ENCODE peak calls at places on chromosomes 1 and 21, in ten cellular contexts. L, T, P, M, X, G, V, J, S and W are unnamed samples.

GRCh38 chr21:36207577-36208320 is 51.1 kb downstream of the DOP1B start:
- DNase-seq in L (no peak), T (peak; percentile 74), P (no peak), M (no peak), X (no peak), G (no peak), V (no peak), J (no peak), S (peak; percentile 53), W (no peak)

GRCh38 chr1:224851210-224851849 is 78.1 kb upstream of the DNAH14 start:
- DNase-seq in L (peak; percentile 59), T (peak; percentile 75), P (peak; percentile 59), M (no peak), X (peak; percentile 59), G (peak; percentile 5), V (peak; percentile 33), J (no peak), S (peak; percentile 71), W (peak; percentile 75)

GRCh38 chr1:60972841-60973364 is 109.5 kb upstream of the NFIA start:
- DNase-seq in L (no peak), T (peak; percentile 72), P (peak; percentile 28), M (no peak), X (no peak), G (no peak), V (no peak), J (peak; percentile 66), S (peak; percentile 20), W (no peak)

GRCh38 chr21:17611414-17612022 is 1.2 kb downstream of the BTG3 start:
- DNase-seq in L (peak; percentile 80), T (peak; percentile 94), P (peak; percentile 94), M (peak; percentile 89), X (peak; percentile 57), G (peak; percentile 70), V (peak; percentile 69), J (peak; percentile 49), S (peak; percentile 82), W (peak; percentile 63)

GRCh38 chr1:119718969-119719368 is 7.2 kb downstream of the PHGDH start:
- DNase-seq in L (no peak), T (no peak), P (no peak), M (no peak), X (no peak), G (no peak), V (no peak), J (no peak), S (no peak), W (no peak)

GRCh38 chr1:213530607-213531320 is 457.0 kb upstream of the PROX1 start:
- DNase-seq in L (no peak), T (no peak), P (no peak), M (no peak), X (no peak), G (no peak), V (no peak), J (no peak), S (no peak), W (no peak)

GRCh38 chr1:198492872-198493271 is 47.6 kb downstream of the ATP6V1G3 start:
- DNase-seq in L (no peak), T (peak; percentile 59), P (no peak), M (no peak), X (no peak), G (no peak), V (no peak), J (peak; percentile 96), S (no peak), W (no peak)

GRCh38 chr1:182054698-182055326 is 6.7 kb downstream of the ZNF648 start:
- DNase-seq in L (peak; percentile 66), T (peak; percentile 24), P (peak; percentile 56), M (peak; percentile 31), X (no peak), G (no peak), V (peak; percentile 62), J (no peak), S (peak; percentile 58), W (peak; percentile 63)

GRCh38 chr1:202310071-202310725 is 31.5 kb downstream of the UBE2T start:
- DNase-seq in L (no peak), T (no peak), P (no peak), M (no peak), X (no peak), G (no peak), V (no peak), J (no peak), S (no peak), W (no peak)

GRCh38 chr1:226029093-226029496 is 30.0 kb upstream of the SDE2 start:
- DNase-seq in L (peak; percentile 19), T (no peak), P (peak; percentile 72), M (no peak), X (no peak), G (no peak), V (no peak), J (no peak), S (no peak), W (no peak)

GRCh38 chr1:81252471-81253160 is 548.1 kb upstream of the ADGRL2 start:
- DNase-seq in L (no peak), T (no peak), P (no peak), M (no peak), X (no peak), G (no peak), V (no peak), J (no peak), S (no peak), W (no peak)

GRCh38 chr21:34949499-34949898 is 99.6 kb downstream of the RUNX1 start:
- DNase-seq in L (no peak), T (no peak), P (no peak), M (no peak), X (no peak), G (no peak), V (no peak), J (no peak), S (no peak), W (no peak)

GRCh38 chr1:5927506-5928370 is 64.5 kb downstream of the NPHP4 start:
- DNase-seq in L (no peak), T (no peak), P (no peak), M (no peak), X (no peak), G (no peak), V (no peak), J (no peak), S (no peak), W (no peak)

GRCh38 chr1:51323778-51324177 is 6.6 kb downstream of the TTC39A start:
- DNase-seq in L (no peak), T (no peak), P (no peak), M (no peak), X (no peak), G (no peak), V (no peak), J (no peak), S (no peak), W (no peak)

GRCh38 chr1:150149490-150150453 is at the start of gene PLEKHO1:
- DNase-seq in L (peak; percentile 80), T (peak; percentile 94), P (peak; percentile 84), M (peak; percentile 94), X (peak; percentile 79), G (peak; percentile 47), V (peak; percentile 74), J (no peak), S (peak; percentile 81), W (peak; percentile 63)

GRCh38 chr1:161907266-161907665 is 116.4 kb downstream of the OLFML2B start:
- DNase-seq in L (no peak), T (no peak), P (no peak), M (no peak), X (no peak), G (no peak), V (no peak), J (no peak), S (no peak), W (no peak)

GRCh38 chr21:15414057-15414456 is 315.7 kb upstream of the USP25 start:
- DNase-seq in L (no peak), T (no peak), P (no peak), M (no peak), X (no peak), G (no peak), V (no peak), J (no peak), S (no peak), W (no peak)

GRCh38 chr1:23368562-23369334 is 888 bp downstream of the ZNF436 start:
- DNase-seq in L (peak; percentile 90), T (peak; percentile 97), P (peak; percentile 99), M (peak; percentile 88), X (peak; percentile 87), G (peak; percentile 75), V (peak; percentile 92), J (no peak), S (peak; percentile 86), W (peak; percentile 85)

GRCh38 chr21:31887596-31887920 is 14.7 kb downstream of the HUNK start:
- DNase-seq in L (no peak), T (no peak), P (no peak), M (no peak), X (peak; percentile 65), G (no peak), V (no peak), J (no peak), S (no peak), W (no peak)

GRCh38 chr1:186807162-186807561 is 21.6 kb upstream of the PLA2G4A start:
- DNase-seq in L (no peak), T (no peak), P (no peak), M (no peak), X (no peak), G (no peak), V (no peak), J (no peak), S (no peak), W (no peak)

GRCh38 chr1:184824716-184825323 is 70.2 kb upstream of the EDEM3 start:
- DNase-seq in L (no peak), T (no peak), P (no peak), M (no peak), X (no peak), G (no peak), V (no peak), J (no peak), S (no peak), W (no peak)

GRCh38 chr1:117371436-117372151 is 4.3 kb downstream of the MAN1A2 start:
- DNase-seq in L (no peak), T (peak; percentile 52), P (no peak), M (no peak), X (no peak), G (no peak), V (no peak), J (no peak), S (peak; percentile 59), W (no peak)

GRCh38 chr21:44317871-44318270 is 18.0 kb downstream of the PFKL start:
- DNase-seq in L (no peak), T (no peak), P (no peak), M (no peak), X (no peak), G (no peak), V (no peak), J (no peak), S (no peak), W (no peak)

GRCh38 chr1:28064064-28064463 is 24.3 kb downstream of the EYA3 start:
- DNase-seq in L (no peak), T (no peak), P (no peak), M (no peak), X (no peak), G (no peak), V (no peak), J (no peak), S (no peak), W (no peak)

GRCh38 chr1:168285419-168285790 is 4.7 kb downstream of the TBX19 start:
- DNase-seq in L (no peak), T (peak; percentile 60), P (no peak), M (no peak), X (no peak), G (no peak), V (peak; percentile 22), J (no peak), S (no peak), W (no peak)

GRCh38 chr21:43686811-43687565 is 27.6 kb downstream of the RRP1B start:
- DNase-seq in L (no peak), T (no peak), P (no peak), M (no peak), X (no peak), G (no peak), V (no peak), J (no peak), S (no peak), W (no peak)

GRCh38 chr21:42036313-42036712 is 26.2 kb upstream of the ZBTB21 start:
- DNase-seq in L (no peak), T (no peak), P (no peak), M (no peak), X (no peak), G (no peak), V (no peak), J (no peak), S (no peak), W (no peak)

GRCh38 chr1:205199090-205199930 is 12.2 kb downstream of the DSTYK start:
- DNase-seq in L (peak; percentile 53), T (no peak), P (no peak), M (no peak), X (no peak), G (no peak), V (no peak), J (peak; percentile 20), S (no peak), W (no peak)